ENCODE peak calls at places on chromosome 21, in five cellular contexts. P, V, Q, C and U are unnamed samples.

GRCh38 chr21:31566061-31566460 is 93.4 kb upstream of the SOD1 start:
- DNase-seq in P (no peak), V (no peak), Q (peak; percentile 58), C (no peak), U (no peak)

GRCh38 chr21:45823100-45823681 is 158.4 kb upstream of the COL6A1 start:
- DNase-seq in P (peak; percentile 14), V (no peak), Q (no peak), C (no peak), U (no peak)

GRCh38 chr21:45982758-45983731 is 1.5 kb downstream of the COL6A1 start:
- DNase-seq in P (no peak), V (no peak), Q (peak; percentile 15), C (no peak), U (no peak)

GRCh38 chr21:38151021-38151645 is 105.7 kb upstream of the KCNJ15 start:
- DNase-seq in P (no peak), V (no peak), Q (no peak), C (no peak), U (no peak)

GRCh38 chr21:41627428-41627827 is 119.5 kb upstream of the TMPRSS2 start:
- DNase-seq in P (no peak), V (no peak), Q (no peak), C (no peak), U (no peak)

GRCh38 chr21:26432410-26432809 is 140.7 kb downstream of the CYYR1 start:
- DNase-seq in P (no peak), V (no peak), Q (no peak), C (no peak), U (no peak)

GRCh38 chr21:45153358-45154318 is 79.3 kb downstream of the ADARB1 start:
- DNase-seq in P (no peak), V (no peak), Q (no peak), C (no peak), U (no peak)

GRCh38 chr21:15208787-15209186 is 144.0 kb upstream of the NRIP1 start:
- DNase-seq in P (no peak), V (no peak), Q (no peak), C (no peak), U (no peak)

GRCh38 chr21:16194851-16195251 is 465.1 kb downstream of the USP25 start:
- DNase-seq in P (no peak), V (no peak), Q (no peak), C (no peak), U (no peak)

GRCh38 chr21:18529253-18529652 is 125.7 kb upstream of the TMPRSS15 start:
- DNase-seq in P (no peak), V (peak; percentile 70), Q (no peak), C (no peak), U (no peak)

GRCh38 chr21:15039607-15040299 is 25.0 kb downstream of the NRIP1 start:
- DNase-seq in P (no peak), V (no peak), Q (no peak), C (no peak), U (no peak)

GRCh38 chr21:26845066-26845749 is at the start of gene ADAMTS1:
- DNase-seq in P (peak; percentile 37), V (peak; percentile 88), Q (peak; percentile 55), C (no peak), U (peak; percentile 24)

GRCh38 chr21:34345091-34345871 is 18.5 kb upstream of the KCNE2 start:
- DNase-seq in P (no peak), V (no peak), Q (no peak), C (no peak), U (no peak)

GRCh38 chr21:45726438-45726837 is 82.9 kb downstream of the PCBP3 start:
- DNase-seq in P (no peak), V (no peak), Q (peak; percentile 54), C (no peak), U (no peak)

GRCh38 chr21:39581414-39581813 is 31.3 kb upstream of the B3GALT5 start:
- DNase-seq in P (no peak), V (no peak), Q (no peak), C (no peak), U (no peak)

GRCh38 chr21:44773291-44773932 is 28.2 kb downstream of the UBE2G2 start:
- DNase-seq in P (no peak), V (peak; percentile 86), Q (no peak), C (no peak), U (no peak)

GRCh38 chr21:46156378-46156645 is 933 bp upstream of the FTCD start:
- DNase-seq in P (no peak), V (no peak), Q (no peak), C (no peak), U (peak; percentile 1)

GRCh38 chr21:45977396-45977795 is 4.2 kb upstream of the COL6A1 start:
- DNase-seq in P (no peak), V (no peak), Q (no peak), C (no peak), U (no peak)

GRCh38 chr21:37071561-37072238 is 1.2 kb downstream of the PIGP start:
- DNase-seq in P (peak; percentile 32), V (peak; percentile 38), Q (peak; percentile 51), C (peak; percentile 16), U (peak; percentile 17)

GRCh38 chr21:27021046-27021445 is 54.2 kb upstream of the ADAMTS5 start:
- DNase-seq in P (no peak), V (no peak), Q (no peak), C (no peak), U (no peak)

GRCh38 chr21:42590431-42591131 is 62.8 kb upstream of the PDE9A start:
- DNase-seq in P (no peak), V (no peak), Q (no peak), C (peak; percentile 23), U (peak; percentile 33)

GRCh38 chr21:39612233-39613028 is at the start of gene B3GALT5:
- DNase-seq in P (no peak), V (no peak), Q (no peak), C (no peak), U (no peak)

GRCh38 chr21:44728716-44729115 is 17.3 kb upstream of the TSPEAR start:
- DNase-seq in P (no peak), V (no peak), Q (no peak), C (no peak), U (no peak)

GRCh38 chr21:26739189-26739588 is 106.0 kb downstream of the ADAMTS1 start:
- DNase-seq in P (no peak), V (no peak), Q (no peak), C (no peak), U (no peak)

GRCh38 chr21:46663754-46664153 is 28.3 kb downstream of the PRMT2 start:
- DNase-seq in P (no peak), V (no peak), Q (no peak), C (no peak), U (no peak)

GRCh38 chr21:41918561-41919358 is 35.1 kb downstream of the C2CD2 start:
- DNase-seq in P (no peak), V (no peak), Q (no peak), C (no peak), U (no peak)

GRCh38 chr21:33071878-33072306 is 2.0 kb downstream of the OLIG1 start:
- DNase-seq in P (no peak), V (no peak), Q (no peak), C (no peak), U (no peak)

GRCh38 chr21:25850126-25850831 is 115.5 kb downstream of the GABPA start:
- DNase-seq in P (no peak), V (peak; percentile 19), Q (no peak), C (no peak), U (no peak)

GRCh38 chr21:34520769-34521508 is 8.9 kb upstream of the KCNE1 start:
- DNase-seq in P (no peak), V (no peak), Q (no peak), C (no peak), U (no peak)

GRCh38 chr21:33550772-33551660 is 8.2 kb downstream of the SON start:
- DNase-seq in P (no peak), V (no peak), Q (no peak), C (no peak), U (no peak)

GRCh38 chr21:43206231-43207042 is 37.6 kb downstream of the CRYAA start:
- DNase-seq in P (no peak), V (no peak), Q (no peak), C (no peak), U (no peak)

GRCh38 chr21:33324311-33325221 is at the start of gene IFNAR1:
- DNase-seq in P (peak; percentile 99), V (peak; percentile 98), Q (peak; percentile 93), C (peak; percentile 96), U (peak; percentile 100)

GRCh38 chr21:45341779-45342178 is 54.1 kb upstream of the POFUT2 start:
- DNase-seq in P (no peak), V (peak; percentile 86), Q (peak; percentile 63), C (no peak), U (no peak)

GRCh38 chr21:31557956-31558838 is 101.3 kb upstream of the SOD1 start:
- DNase-seq in P (peak; percentile 54), V (peak; percentile 69), Q (peak; percentile 69), C (no peak), U (peak; percentile 53)

GRCh38 chr21:39531777-39532333 is 80.1 kb downstream of the SH3BGR start:
- DNase-seq in P (no peak), V (peak; percentile 36), Q (no peak), C (no peak), U (no peak)

GRCh38 chr21:43191521-43191920 is 22.7 kb downstream of the CRYAA start:
- DNase-seq in P (no peak), V (no peak), Q (no peak), C (no peak), U (no peak)

GRCh38 chr21:46182548-46183336 is 1.5 kb downstream of the SPATC1L start:
- DNase-seq in P (no peak), V (no peak), Q (no peak), C (no peak), U (no peak)

GRCh38 chr21:42663200-42663483 is 9.7 kb downstream of the PDE9A start:
- DNase-seq in P (no peak), V (no peak), Q (no peak), C (no peak), U (no peak)

GRCh38 chr21:28269173-28269572 is 723.5 kb downstream of the LTN1 start:
- DNase-seq in P (no peak), V (no peak), Q (no peak), C (no peak), U (no peak)